ENCODE peak calls at places on chromosomes 2 and 18, in five cellular contexts. L is lower leg skin, X is AG09319, W is HFFc6, O is epithelial cell of esophagus. C is an unnamed sample.

GRCh38 chr2:44615950-44616518 is 254.3 kb downstream of the CAMKMT start:
- DNase-seq in L (no peak), X (no peak), W (no peak), O (no peak), C (no peak)

GRCh38 chr18:61394983-61395382 is 61.8 kb downstream of the CDH20 start:
- DNase-seq in L (no peak), X (no peak), W (no peak), O (no peak), C (peak; percentile 33)

GRCh38 chr2:204170419-204170818 is 233.9 kb downstream of the ICOS start:
- DNase-seq in L (no peak), X (no peak), W (no peak), O (no peak), C (no peak)

GRCh38 chr2:235050992-235051351 is 99.2 kb downstream of the SH3BP4 start:
- DNase-seq in L (peak; percentile 98), X (peak; percentile 82), W (peak; percentile 97), O (peak; percentile 92), C (peak; percentile 92)

GRCh38 chr2:53942280-53942679 is 28.5 kb downstream of the PSME4 start:
- DNase-seq in L (no peak), X (no peak), W (no peak), O (no peak), C (no peak)

GRCh38 chr2:190159453-190159852 is 96.9 kb upstream of the MSTN start:
- DNase-seq in L (no peak), X (no peak), W (peak; percentile 3), O (peak; percentile 67), C (no peak)

GRCh38 chr18:50638623-50639398 is 78.9 kb downstream of the MAPK4 start:
- DNase-seq in L (peak; percentile 46), X (no peak), W (no peak), O (no peak), C (no peak)

GRCh38 chr2:133641497-133641896 is 73.2 kb upstream of the NCKAP5 start:
- DNase-seq in L (peak; percentile 90), X (no peak), W (peak; percentile 59), O (peak; percentile 99), C (peak; percentile 93)

GRCh38 chr2:184779777-184780176 is 181.4 kb downstream of the ZNF804A start:
- DNase-seq in L (no peak), X (no peak), W (no peak), O (no peak), C (no peak)

GRCh38 chr2:207385903-207386302 is 143.9 kb upstream of the CREB1 start:
- DNase-seq in L (no peak), X (no peak), W (peak; percentile 23), O (peak; percentile 66), C (no peak)

GRCh38 chr2:37917281-37918228 is 7.5 kb upstream of the RMDN2 start:
- DNase-seq in L (no peak), X (no peak), W (no peak), O (peak; percentile 18), C (no peak)

GRCh38 chr2:101729521-101730190 is 32.1 kb downstream of the MAP4K4 start:
- DNase-seq in L (no peak), X (no peak), W (no peak), O (no peak), C (no peak)

GRCh38 chr2:241844066-241844728 is 14.5 kb downstream of the PDCD1 start:
- DNase-seq in L (peak; percentile 94), X (no peak), W (peak; percentile 31), O (peak; percentile 16), C (no peak)

GRCh38 chr2:164000171-164000570 is 264.4 kb upstream of the FIGN start:
- DNase-seq in L (no peak), X (no peak), W (no peak), O (no peak), C (no peak)

GRCh38 chr2:188746727-188747126 is 227.4 kb upstream of the COL3A1 start:
- DNase-seq in L (no peak), X (no peak), W (peak; percentile 9), O (peak; percentile 28), C (no peak)

GRCh38 chr2:112701092-112701491 is 19.7 kb upstream of the NT5DC4 start:
- DNase-seq in L (peak; percentile 40), X (no peak), W (no peak), O (no peak), C (no peak)

GRCh38 chr2:173146590-173146989 is 70.9 kb downstream of the MAP3K20 start:
- DNase-seq in L (no peak), X (no peak), W (no peak), O (peak; percentile 36), C (no peak)

GRCh38 chr18:54440292-54440691 is 82.6 kb downstream of the C18orf54 start:
- DNase-seq in L (no peak), X (no peak), W (no peak), O (no peak), C (no peak)

DNA sequence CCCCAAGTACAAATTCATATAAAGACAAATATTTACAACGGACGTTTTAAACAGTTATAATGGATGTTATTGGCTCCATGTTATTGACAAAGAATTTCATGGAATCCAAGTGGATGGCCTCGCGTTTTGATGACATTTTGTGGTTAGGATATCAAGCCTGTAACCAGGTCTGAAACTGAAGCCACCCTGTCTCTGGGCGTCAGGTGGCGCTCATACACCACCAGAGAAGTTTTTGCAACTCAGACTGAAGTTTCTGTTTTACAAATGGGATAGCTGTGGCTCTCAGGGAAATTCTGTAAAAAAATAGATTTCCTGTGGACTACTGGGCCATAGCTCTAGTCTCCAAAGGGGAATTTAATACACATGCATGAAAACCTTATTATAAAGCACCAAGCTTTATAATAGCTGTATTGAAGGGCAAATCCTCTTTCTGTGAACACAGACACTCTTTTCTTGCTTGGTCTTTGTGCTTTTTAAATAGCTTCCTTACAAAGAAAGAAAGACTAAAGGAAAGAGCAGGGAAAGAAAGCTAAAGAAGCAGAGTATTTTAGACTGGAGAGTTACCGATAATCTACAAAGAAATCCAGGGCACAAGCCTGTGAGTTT is 86.7 kb downstream of the C18orf54 start:
- DNase-seq in L (no peak), X (peak; percentile 3), W (peak; percentile 51), O (peak; percentile 74), C (peak; percentile 70)
- TF ChIP-seq CTCF in L (no peak), X (peak; percentile 73), W (peak; percentile 82), O (peak; percentile 98), C (peak; percentile 95)

GRCh38 chr18:48538531-48539405 is at the start of gene CTIF:
- DNase-seq in L (peak; percentile 99), X (peak; percentile 92), W (peak; percentile 96), O (peak; percentile 99), C (peak; percentile 76)

GRCh38 chr18:48541747-48542108 is 2.9 kb downstream of the CTIF start:
- DNase-seq in L (peak; percentile 28), X (no peak), W (no peak), O (no peak), C (no peak)

GRCh38 chr18:48541026-48541746 is 2.4 kb downstream of the CTIF start:
- DNase-seq in L (peak; percentile 95), X (peak; percentile 44), W (peak; percentile 79), O (peak; percentile 74), C (no peak)

GRCh38 chr18:48539406-48540328 is 836 bp downstream of the CTIF start:
- DNase-seq in L (peak; percentile 90), X (no peak), W (peak; percentile 43), O (peak; percentile 72), C (no peak)

GRCh38 chr18:48540329-48541025 is 1.6 kb downstream of the CTIF start:
- DNase-seq in L (peak; percentile 96), X (no peak), W (peak; percentile 53), O (peak; percentile 79), C (no peak)
- TF ChIP-seq CTCF in L (no peak), X (peak; percentile 22), W (peak; percentile 54), O (no peak), C (no peak)

GRCh38 chr2:69915050-69915945 is at the start of gene MXD1:
- DNase-seq in L (peak; percentile 89), X (no peak), W (peak; percentile 9), O (peak; percentile 34), C (no peak)
- TF ChIP-seq CTCF in L (no peak), X (no peak), W (no peak), O (no peak), C (no peak)

GRCh38 chr2:192604295-192604694 is 409.6 kb upstream of the TMEFF2 start:
- DNase-seq in L (no peak), X (no peak), W (no peak), O (no peak), C (no peak)
- TF ChIP-seq CTCF in L (no peak), X (no peak), W (no peak), O (peak; percentile 8), C (no peak)

DNA sequence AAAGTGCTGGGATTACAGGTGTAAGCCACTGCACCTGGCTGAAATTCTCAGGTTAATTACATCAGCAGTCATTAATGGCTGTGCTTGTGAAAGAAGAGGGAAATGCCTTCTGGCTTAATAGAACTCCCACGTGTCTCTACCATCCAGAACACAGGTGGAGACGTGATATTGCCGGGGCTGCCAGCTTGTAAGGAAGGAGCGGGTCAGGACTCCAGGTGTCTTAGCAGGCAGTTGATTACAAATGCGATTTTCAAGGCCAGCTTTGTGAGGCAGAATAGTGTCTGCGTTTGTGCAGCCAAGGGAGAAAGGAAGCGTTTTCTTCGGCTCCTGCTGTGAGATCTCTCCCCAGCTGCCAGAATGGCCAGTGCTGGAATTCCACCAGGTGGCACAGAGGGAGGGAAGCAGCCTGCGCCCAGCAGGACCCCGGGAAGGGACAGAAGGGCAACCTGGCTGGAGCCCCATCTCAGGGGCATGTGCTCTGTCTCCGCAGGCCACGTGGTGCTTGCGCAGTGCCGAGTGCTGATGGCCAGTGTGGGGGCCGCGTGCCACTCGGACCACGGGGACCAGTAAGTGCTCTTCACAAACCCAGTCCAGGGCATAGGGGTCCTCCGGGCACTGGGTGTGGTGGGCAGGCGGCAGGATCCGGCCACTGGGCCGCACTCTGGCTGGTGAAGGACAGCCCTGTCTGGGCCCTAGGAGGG is 3.7 kb upstream of the ESPNL start:
- DNase-seq in L (peak; percentile 74), X (no peak), W (no peak), O (peak; percentile 71), C (no peak)
- TF ChIP-seq CTCF in L (no peak), X (no peak), W (no peak), O (no peak), C (no peak)

GRCh38 chr2:24220534-24221281 is 45.9 kb downstream of the FAM228A start:
- DNase-seq in L (no peak), X (no peak), W (no peak), O (no peak), C (no peak)

GRCh38 chr2:24228470-24228869 is 53.6 kb downstream of the FAM228A start:
- DNase-seq in L (no peak), X (no peak), W (peak; percentile 13), O (peak; percentile 16), C (no peak)

GRCh38 chr2:24225883-24226282 is 51.0 kb downstream of the FAM228A start:
- DNase-seq in L (no peak), X (no peak), W (no peak), O (no peak), C (no peak)

GRCh38 chr2:24222946-24223345 is 48.1 kb downstream of the FAM228A start:
- DNase-seq in L (no peak), X (no peak), W (no peak), O (no peak), C (no peak)
- TF ChIP-seq CTCF in L (no peak), X (no peak), W (no peak), O (no peak), C (no peak)

GRCh38 chr18:4286256-4286655 is 168.9 kb downstream of the DLGAP1 start:
- DNase-seq in L (no peak), X (no peak), W (no peak), O (no peak), C (no peak)

GRCh38 chr18:4284528-4284927 is 170.6 kb downstream of the DLGAP1 start:
- DNase-seq in L (no peak), X (no peak), W (no peak), O (no peak), C (no peak)

GRCh38 chr18:4283746-4284291 is 171.3 kb downstream of the DLGAP1 start:
- DNase-seq in L (no peak), X (no peak), W (no peak), O (no peak), C (no peak)

GRCh38 chr18:4285525-4285924 is 169.6 kb downstream of the DLGAP1 start:
- DNase-seq in L (no peak), X (no peak), W (no peak), O (no peak), C (no peak)

GRCh38 chr18:4282954-4283353 is 172.2 kb downstream of the DLGAP1 start:
- DNase-seq in L (no peak), X (no peak), W (no peak), O (no peak), C (no peak)
- TF ChIP-seq CTCF in L (no peak), X (no peak), W (no peak), O (no peak), C (no peak)